ENCODE peak calls at places on chromosomes 12 and 14, in seven cellular contexts. Z is non-pigmented ciliary epithelial cell; W is ovary; C is HT-29; N is glomerular endothelial cell; F is caudate nucleus; A is naive thymus-derived CD8-positive, alpha-beta T cell. I is an unnamed sample.

GRCh38 chr12:101951002-101951670 is 73.8 kb downstream of the DRAM1 start:
- DNase-seq in W (no peak), Z (no peak), N (no peak), C (no peak), A (no peak), F (no peak), I (no peak)

GRCh38 chr14:58662759-58663158 is 25.0 kb downstream of the DACT1 start:
- DNase-seq in W (no peak), N (no peak), A (no peak), C (no peak), F (no peak), Z (no peak), I (no peak)

GRCh38 chr14:59634617-59635016 is 58.0 kb upstream of the CCDC175 start:
- DNase-seq in F (no peak), C (no peak), N (no peak), A (no peak), W (no peak), Z (no peak), I (no peak)

GRCh38 chr14:67241416-67242362 is at the start of gene PALS1:
- DNase-seq in F (no peak), W (no peak), C (peak), A (no peak), N (no peak), Z (peak), I (peak)

GRCh38 chr14:60648934-60649814 is at the start of gene SIX1:
- DNase-seq in W (peak), C (no peak), F (no peak), A (no peak), Z (peak), N (no peak), I (peak)

GRCh38 chr12:124650912-124651311 is 83.5 kb upstream of the NCOR2 start:
- DNase-seq in W (no peak), C (no peak), N (no peak), Z (no peak), A (no peak), F (no peak), I (no peak)

GRCh38 chr12:3931721-3932120 is 58.5 kb upstream of the PARP11 start:
- DNase-seq in W (no peak), N (no peak), F (no peak), A (no peak), C (no peak), Z (no peak), I (no peak)

GRCh38 chr12:19129121-19129485 is 430 bp upstream of the PLEKHA5 start:
- DNase-seq in N (no peak), F (no peak), C (peak), A (no peak), W (no peak), Z (no peak), I (no peak)

GRCh38 chr12:107783406-107784376 is 9.2 kb downstream of the ASCL4 start:
- DNase-seq in Z (no peak), C (no peak), F (no peak), A (no peak), W (no peak), N (no peak), I (no peak)

I was measured in hepatocyte.